ENCODE peak calls at places on chromosome 10, in four cellular contexts. Y, T, J and S are unnamed samples.

GRCh38 chr10:100346351-100346764 is 675 bp upstream of the SCD start:
- DNase-seq in T (peak), Y (peak), J (peak), S (peak)

GRCh38 chr10:29409241-29410051 is 120.6 kb downstream of the LYZL1 start:
- DNase-seq in Y (peak), J (peak), T (peak), S (peak)

GRCh38 chr10:57983226-57983870 is 284.3 kb downstream of the IPMK start:
- DNase-seq in Y (no peak), T (peak), J (peak), S (no peak)

GRCh38 chr10:127935115-127935561 is 28.2 kb downstream of the PTPRE start:
- DNase-seq in Y (no peak), T (no peak), J (no peak), S (no peak)

GRCh38 chr10:70186090-70186489 is 15.8 kb upstream of the SAR1A start:
- DNase-seq in J (no peak), Y (no peak), T (no peak), S (no peak)

GRCh38 chr10:88911121-88911520 is 31.1 kb downstream of the STAMBPL1 start:
- DNase-seq in T (no peak), Y (no peak), J (no peak), S (no peak)

GRCh38 chr10:97149065-97149680 is 36.6 kb downstream of the SLIT1 start:
- DNase-seq in Y (no peak), T (no peak), J (no peak), S (no peak)

GRCh38 chr10:117266812-117267211 is 25.9 kb downstream of the SLC18A2 start:
- DNase-seq in Y (no peak), J (no peak), T (no peak), S (no peak)

GRCh38 chr10:99292159-99292558 is 37.0 kb upstream of the CNNM1 start:
- DNase-seq in J (peak), T (peak), Y (no peak), S (no peak)

GRCh38 chr10:30591249-30591670 is 38.3 kb downstream of the LYZL2 start:
- DNase-seq in T (peak), Y (peak), J (peak), S (peak)

GRCh38 chr10:95798307-95798850 is 42.4 kb downstream of the ENTPD1 start:
- DNase-seq in Y (no peak), T (no peak), J (no peak), S (no peak)

GRCh38 chr10:102620138-102620591 is 24.1 kb upstream of the TRIM8 start:
- DNase-seq in J (no peak), T (no peak), Y (no peak), S (no peak)

GRCh38 chr10:110568055-110568735 is 700 bp downstream of the SMC3 start:
- DNase-seq in Y (peak), T (peak), J (no peak), S (peak)

GRCh38 chr10:71748671-71749191 is 24.6 kb downstream of the VSIR start:
- DNase-seq in T (no peak), J (no peak), Y (no peak), S (no peak)
- H3K4me2 ChIP-seq in T (no peak), J (no peak), Y (no peak), S (no peak)

GRCh38 chr10:1573334-1573969 is 163.9 kb downstream of the ADARB2 start:
- DNase-seq in Y (no peak), T (no peak), J (no peak), S (no peak)
- H3K4me2 ChIP-seq in Y (no peak), T (no peak), J (no peak), S (no peak)

DNA sequence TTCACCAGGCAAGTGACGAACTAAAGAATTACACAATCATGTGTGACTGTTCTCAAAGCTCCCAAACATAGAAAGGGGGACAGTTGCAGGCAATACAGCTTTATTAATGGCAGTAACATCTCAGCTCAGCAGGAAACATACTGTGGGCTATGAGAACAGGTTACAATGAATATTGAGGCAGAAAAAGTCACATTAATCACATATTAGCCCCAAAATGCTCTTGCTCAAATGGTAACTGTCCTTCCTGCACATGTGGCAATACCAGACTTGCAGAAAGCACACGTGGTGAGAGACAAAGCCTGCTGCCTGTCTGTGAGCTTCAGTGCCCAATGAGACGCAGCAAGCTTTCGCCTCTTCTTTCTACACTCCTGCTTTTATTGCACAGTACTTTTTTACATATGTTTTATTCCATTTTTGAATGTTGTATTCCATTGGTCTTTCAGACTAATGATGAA is 104.9 kb upstream of the ACBD5 start:
- DNase-seq in T (no peak), Y (no peak), J (no peak), S (no peak)
- H3K4me2 ChIP-seq in T (no peak), Y (no peak), J (no peak), S (no peak)

GRCh38 chr10:113681533-113682470 is 2.1 kb downstream of the CASP7 start:
- DNase-seq in T (no peak), J (no peak), Y (no peak), S (no peak)
- H3K4me2 ChIP-seq in T (no peak), J (no peak), Y (no peak), S (no peak)

GRCh38 chr10:85222300-85222699 is 893.9 kb downstream of the CCSER2 start:
- DNase-seq in T (no peak), J (no peak), Y (no peak), S (no peak)
- H3K4me2 ChIP-seq in T (no peak), J (no peak), Y (no peak), S (no peak)

DNA sequence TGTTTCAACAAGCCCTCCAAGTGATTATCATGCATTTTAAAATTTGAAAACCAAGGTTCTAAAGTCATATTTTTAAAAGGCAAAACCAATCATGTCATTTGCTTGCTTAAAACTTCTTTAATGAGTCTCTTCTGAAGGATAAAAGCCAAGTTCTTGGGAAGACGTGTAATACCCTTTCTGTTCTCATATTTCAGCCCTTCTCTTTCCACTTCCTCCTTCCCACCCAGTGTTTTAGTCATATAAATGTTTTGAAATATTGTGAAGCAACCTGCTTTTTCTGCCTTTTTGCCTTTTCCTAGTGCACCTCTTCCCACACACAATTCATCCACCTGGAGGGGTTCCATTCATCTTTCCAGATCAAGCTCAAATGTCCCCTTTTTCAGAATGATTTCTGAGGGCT is 211.1 kb upstream of the LRRTM3 start:
- DNase-seq in T (peak), J (peak), Y (no peak), S (no peak)
- H3K4me2 ChIP-seq in T (no peak), J (no peak), Y (no peak), S (no peak)

DNA sequence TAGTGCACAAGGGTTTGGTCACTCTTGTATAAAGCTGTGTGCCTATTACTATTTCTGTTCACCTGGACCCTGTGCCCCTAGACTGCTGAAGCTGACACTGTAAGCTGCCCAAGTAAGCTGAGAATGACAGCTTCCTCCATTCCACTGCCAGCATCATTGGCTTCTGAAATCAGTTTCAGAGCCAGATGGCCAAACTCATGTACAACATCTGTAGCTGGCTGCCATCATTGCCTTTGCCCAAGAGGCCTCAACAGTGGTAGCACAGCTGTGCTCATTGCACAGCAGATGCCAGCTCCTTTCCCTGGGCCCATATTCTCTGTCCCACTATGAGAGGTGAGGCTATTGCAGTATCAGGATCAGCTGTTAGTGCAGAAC is 165.7 kb downstream of the CPEB3 start:
- DNase-seq in T (no peak), Y (no peak), J (no peak), S (no peak)
- H3K4me2 ChIP-seq in T (peak), Y (no peak), J (no peak), S (no peak)

DNA sequence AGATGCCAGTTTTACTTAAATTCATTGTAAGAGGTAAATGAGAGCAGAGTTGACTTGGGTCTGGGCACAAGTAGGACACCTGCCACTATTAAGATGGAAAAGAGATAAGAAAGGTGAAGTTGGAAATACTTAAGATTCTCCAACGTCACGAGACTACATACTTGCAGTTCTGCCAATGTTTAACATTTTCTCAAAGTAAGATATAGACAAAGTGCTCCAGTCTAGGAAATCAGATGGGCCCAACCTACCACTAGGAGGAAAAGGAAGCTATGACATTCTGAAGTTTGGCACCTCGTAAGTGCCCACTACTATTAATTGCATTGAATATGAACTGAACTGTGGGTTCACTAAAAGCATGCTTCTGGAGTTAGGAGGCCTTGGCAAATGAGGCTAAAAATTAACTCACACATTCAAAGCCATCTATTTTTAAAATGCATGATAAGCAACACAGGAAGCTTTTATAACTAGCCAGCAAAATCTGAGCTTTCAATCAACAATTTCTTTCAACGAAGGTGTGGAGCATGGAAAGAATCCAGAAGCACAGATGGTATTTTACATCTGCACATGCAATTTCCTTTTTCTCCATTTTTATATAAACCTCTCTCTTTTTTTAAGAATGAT is 149.7 kb downstream of the LRRTM3 start:
- DNase-seq in Y (no peak), T (no peak), J (no peak), S (no peak)
- H3K4me2 ChIP-seq in Y (no peak), T (no peak), J (no peak), S (no peak)

GRCh38 chr10:124619802-124620490 is 124.2 kb downstream of the FAM53B start:
- DNase-seq in T (no peak), Y (no peak), J (no peak), S (no peak)
- H3K4me2 ChIP-seq in T (peak), Y (no peak), J (no peak), S (no peak)